ENCODE peak calls at places on chromosomes 2 and 18, in ten cellular contexts. S is HT1080; T is SK-N-DZ; J is GM20000; V is IMR-90; L is stimulated activated CD4-positive, alpha-beta T cell treated with anti-CD3 and anti-CD28 coated beads, Interleukin-2, amount 100 ng/mL, for 48 hours; G is BE2C; I is posterior vena cava; K is Right ventricle myocardium superior; A is DMS153. B is an unnamed sample.

GRCh38 chr2:221400411-221400810 is 171.7 kb downstream of the EPHA4 start:
- DNase-seq in S (no peak), T (no peak), J (no peak), V (no peak), L (no peak), G (no peak), I (no peak), K (no peak), A (no peak), B (no peak)

GRCh38 chr2:113157108-113157896 is 16.5 kb upstream of the PSD4 start:
- DNase-seq in S (no peak), T (no peak), J (peak), V (no peak), L (peak), G (no peak), I (peak), K (no peak), A (peak), B (peak)

GRCh38 chr2:175153-175786 is 88.6 kb downstream of the SH3YL1 start:
- DNase-seq in S (no peak), T (no peak), J (no peak), V (no peak), L (no peak), G (no peak), I (no peak), K (no peak), A (no peak), B (no peak)

GRCh38 chr2:40213071-40213470 is 238.8 kb downstream of the SLC8A1 start:
- DNase-seq in S (peak), T (no peak), J (no peak), V (peak), L (no peak), G (no peak), I (no peak), K (no peak), A (no peak), B (peak)

GRCh38 chr2:222292113-222292737 is 6.6 kb downstream of the PAX3 start:
- DNase-seq in S (no peak), T (no peak), J (no peak), V (no peak), L (no peak), G (no peak), I (no peak), K (no peak), A (no peak), B (no peak)

GRCh38 chr2:216362730-216363129 is 9.6 kb downstream of the MARCHF4 start:
- DNase-seq in S (peak), T (no peak), J (no peak), V (peak), L (no peak), G (no peak), I (no peak), K (no peak), A (no peak), B (peak)

GRCh38 chr18:49812321-49813070 is 837 bp downstream of the ACAA2 start:
- DNase-seq in S (peak), T (peak), J (no peak), V (peak), L (no peak), G (no peak), I (no peak), K (no peak), A (peak), B (peak)

GRCh38 chr2:75603477-75603876 is 42.7 kb upstream of the EVA1A start:
- DNase-seq in S (no peak), T (no peak), J (no peak), V (no peak), L (no peak), G (no peak), I (no peak), K (no peak), A (no peak), B (no peak)

GRCh38 chr2:68784849-68785248 is 50.2 kb downstream of the ARHGAP25 start:
- DNase-seq in S (no peak), T (no peak), J (no peak), V (no peak), L (no peak), G (no peak), I (no peak), K (no peak), A (no peak), B (peak)

GRCh38 chr2:148861367-148861766 is 13.7 kb upstream of the KIF5C start:
- DNase-seq in S (peak), T (no peak), J (no peak), V (no peak), L (no peak), G (no peak), I (no peak), K (no peak), A (no peak), B (no peak)

GRCh38 chr2:30708491-30709290 is 98.6 kb downstream of the CAPN13 start:
- DNase-seq in S (no peak), T (peak), J (no peak), V (peak), L (no peak), G (no peak), I (peak), K (no peak), A (no peak), B (peak)

GRCh38 chr2:53865264-53865663 is 5.5 kb upstream of the GPR75 start:
- DNase-seq in S (no peak), T (no peak), J (no peak), V (no peak), L (no peak), G (no peak), I (no peak), K (no peak), A (no peak), B (no peak)

GRCh38 chr2:22536131-22536530 is 848.8 kb upstream of the KLHL29 start:
- DNase-seq in S (peak), T (no peak), J (no peak), V (no peak), L (no peak), G (no peak), I (no peak), K (no peak), A (no peak), B (no peak)

GRCh38 chr18:31977270-31977872 is 34.4 kb upstream of the TRAPPC8 start:
- DNase-seq in S (peak), T (peak), J (peak), V (peak), L (peak), G (peak), I (no peak), K (no peak), A (no peak), B (peak)

B was measured in fibroblast of lung.